ENCODE peak calls at places on chromosomes 2 and 18, in eight cellular contexts. One of them, this sample, is unnamed.
A peak's percentile ranks its signal among the peaks of the same experiment; 100 is the strongest.

GRCh38 chr2:239012228-239012627 is 164.3 kb downstream of the TWIST2 start:
- DNase-seq in RCC 7860: no peak
- DNase-seq in stimulated activated CD8-positive, alpha-beta memory T cell treated with anti-CD3 and anti-CD28 coated beads, Interleukin-7, amount 100 ng/mL, for 48 hours: no peak
- DNase-seq in fibroblast of the conjunctiva: no peak
- DNase-seq in HAP-1: no peak
- DNase-seq in T-helper 22 cell: no peak
- DNase-seq in osteoblast: peak; percentile 53
- DNase-seq in GM04504: no peak
- DNase-seq in this sample: no peak

GRCh38 chr2:7203056-7203467 is 285.9 kb downstream of the RNF144A start:
- DNase-seq in RCC 7860: peak; percentile 12
- DNase-seq in stimulated activated CD8-positive, alpha-beta memory T cell treated with anti-CD3 and anti-CD28 coated beads, Interleukin-7, amount 100 ng/mL, for 48 hours: no peak
- DNase-seq in fibroblast of the conjunctiva: peak; percentile 68
- DNase-seq in HAP-1: peak; percentile 63
- DNase-seq in T-helper 22 cell: no peak
- DNase-seq in osteoblast: no peak
- DNase-seq in GM04504: peak; percentile 47
- DNase-seq in this sample: peak; percentile 32

GRCh38 chr18:24204904-24205303 is 66.0 kb downstream of the CABYR start:
- DNase-seq in RCC 7860: no peak
- DNase-seq in stimulated activated CD8-positive, alpha-beta memory T cell treated with anti-CD3 and anti-CD28 coated beads, Interleukin-7, amount 100 ng/mL, for 48 hours: no peak
- DNase-seq in fibroblast of the conjunctiva: no peak
- DNase-seq in HAP-1: no peak
- DNase-seq in T-helper 22 cell: no peak
- DNase-seq in osteoblast: no peak
- DNase-seq in GM04504: no peak
- DNase-seq in this sample: no peak

GRCh38 chr18:76425299-76426101 is 69.5 kb downstream of the ZNF516 start:
- DNase-seq in RCC 7860: no peak
- DNase-seq in stimulated activated CD8-positive, alpha-beta memory T cell treated with anti-CD3 and anti-CD28 coated beads, Interleukin-7, amount 100 ng/mL, for 48 hours: no peak
- DNase-seq in fibroblast of the conjunctiva: no peak
- DNase-seq in HAP-1: no peak
- DNase-seq in T-helper 22 cell: no peak
- DNase-seq in osteoblast: no peak
- DNase-seq in GM04504: peak; percentile 63
- DNase-seq in this sample: no peak

GRCh38 chr2:179106342-179107178 is 56.6 kb upstream of the CCDC141 start:
- DNase-seq in RCC 7860: peak; percentile 90
- DNase-seq in stimulated activated CD8-positive, alpha-beta memory T cell treated with anti-CD3 and anti-CD28 coated beads, Interleukin-7, amount 100 ng/mL, for 48 hours: no peak
- DNase-seq in fibroblast of the conjunctiva: peak; percentile 88
- DNase-seq in HAP-1: peak; percentile 89
- DNase-seq in T-helper 22 cell: no peak
- DNase-seq in osteoblast: no peak
- DNase-seq in GM04504: peak; percentile 88
- DNase-seq in this sample: peak; percentile 92

GRCh38 chr2:70141754-70142589 is 48.8 kb downstream of the C2orf42 start:
- DNase-seq in RCC 7860: peak; percentile 45
- DNase-seq in stimulated activated CD8-positive, alpha-beta memory T cell treated with anti-CD3 and anti-CD28 coated beads, Interleukin-7, amount 100 ng/mL, for 48 hours: no peak
- DNase-seq in fibroblast of the conjunctiva: no peak
- DNase-seq in HAP-1: no peak
- DNase-seq in T-helper 22 cell: no peak
- DNase-seq in osteoblast: peak; percentile 89
- DNase-seq in GM04504: no peak
- DNase-seq in this sample: no peak

GRCh38 chr2:144890828-144891227 is 370.9 kb upstream of the ZEB2 start:
- DNase-seq in RCC 7860: peak; percentile 9
- DNase-seq in stimulated activated CD8-positive, alpha-beta memory T cell treated with anti-CD3 and anti-CD28 coated beads, Interleukin-7, amount 100 ng/mL, for 48 hours: no peak
- DNase-seq in fibroblast of the conjunctiva: no peak
- DNase-seq in HAP-1: no peak
- DNase-seq in T-helper 22 cell: no peak
- DNase-seq in osteoblast: no peak
- DNase-seq in GM04504: no peak
- DNase-seq in this sample: no peak

GRCh38 chr18:80148316-80149199 is 39.5 kb downstream of the ADNP2 start:
- DNase-seq in RCC 7860: no peak
- DNase-seq in stimulated activated CD8-positive, alpha-beta memory T cell treated with anti-CD3 and anti-CD28 coated beads, Interleukin-7, amount 100 ng/mL, for 48 hours: no peak
- DNase-seq in fibroblast of the conjunctiva: no peak
- DNase-seq in HAP-1: no peak
- DNase-seq in T-helper 22 cell: no peak
- DNase-seq in osteoblast: no peak
- DNase-seq in GM04504: no peak
- DNase-seq in this sample: no peak

GRCh38 chr2:88350641-88351601 is 101.6 kb downstream of the FOXI3 start:
- DNase-seq in RCC 7860: no peak
- DNase-seq in stimulated activated CD8-positive, alpha-beta memory T cell treated with anti-CD3 and anti-CD28 coated beads, Interleukin-7, amount 100 ng/mL, for 48 hours: no peak
- DNase-seq in fibroblast of the conjunctiva: peak; percentile 2
- DNase-seq in HAP-1: peak; percentile 48
- DNase-seq in T-helper 22 cell: no peak
- DNase-seq in osteoblast: peak; percentile 86
- DNase-seq in GM04504: no peak
- DNase-seq in this sample: peak; percentile 9

GRCh38 chr2:10215393-10215935 is 87.2 kb upstream of the HPCAL1 start:
- DNase-seq in RCC 7860: peak; percentile 59
- DNase-seq in stimulated activated CD8-positive, alpha-beta memory T cell treated with anti-CD3 and anti-CD28 coated beads, Interleukin-7, amount 100 ng/mL, for 48 hours: no peak
- DNase-seq in fibroblast of the conjunctiva: no peak
- DNase-seq in HAP-1: no peak
- DNase-seq in T-helper 22 cell: no peak
- DNase-seq in osteoblast: peak; percentile 30
- DNase-seq in GM04504: no peak
- DNase-seq in this sample: no peak

GRCh38 chr18:21330122-21330701 is 88.2 kb downstream of the GREB1L start:
- DNase-seq in RCC 7860: peak; percentile 41
- DNase-seq in stimulated activated CD8-positive, alpha-beta memory T cell treated with anti-CD3 and anti-CD28 coated beads, Interleukin-7, amount 100 ng/mL, for 48 hours: no peak
- DNase-seq in fibroblast of the conjunctiva: peak; percentile 20
- DNase-seq in HAP-1: no peak
- DNase-seq in T-helper 22 cell: no peak
- DNase-seq in osteoblast: no peak
- DNase-seq in GM04504: peak; percentile 77
- DNase-seq in this sample: peak; percentile 34

This sample was measured in kidney epithelial cell.